ENCODE peak calls at places on chromosomes 1 and 21, in five cellular contexts. One of them, this sample, is unnamed. For H3K36me3, the result is how much of the 10 kb centered on the place peaks cover.

GRCh38 chr1:157831968-157832626 is 9.5 kb downstream of the CD5L start:
- DNase-seq in MM.1S: no peak
- DNase-seq in lower lobe of right lung: no peak
- DNase-seq in lung: no peak
- DNase-seq in GM06990: no peak
- DNase-seq in this sample: no peak

GRCh38 chr1:3652538-3653285 is 396 bp downstream of the TP73 start:
- DNase-seq in lung: no peak
- DNase-seq in GM06990: peak
- DNase-seq in lower lobe of right lung: no peak
- DNase-seq in MM.1S: no peak
- DNase-seq in this sample: no peak

GRCh38 chr1:21907079-21907418 is 30.1 kb downstream of the HSPG2 start:
- DNase-seq in lung: no peak
- DNase-seq in lower lobe of right lung: no peak
- DNase-seq in GM06990: no peak
- DNase-seq in MM.1S: no peak
- DNase-seq in this sample: no peak

GRCh38 chr21:44087426-44088400 is 19.5 kb upstream of the PWP2 start:
- DNase-seq in lung: no peak
- DNase-seq in lower lobe of right lung: peak
- DNase-seq in GM06990: no peak
- DNase-seq in MM.1S: no peak
- DNase-seq in this sample: peak

GRCh38 chr1:12067900-12068821 is 5.1 kb downstream of the TNFRSF8 start:
- DNase-seq in MM.1S: no peak
- DNase-seq in lower lobe of right lung: peak
- DNase-seq in lung: no peak
- DNase-seq in GM06990: peak
- DNase-seq in this sample: no peak

GRCh38 chr1:44678120-44678519 is 3.6 kb downstream of the ARMH1 start:
- DNase-seq in MM.1S: no peak
- DNase-seq in lung: no peak
- DNase-seq in lower lobe of right lung: no peak
- DNase-seq in GM06990: no peak
- DNase-seq in this sample: no peak

GRCh38 chr1:43704838-43705237 is 2.5 kb upstream of the ST3GAL3 start:
- DNase-seq in lower lobe of right lung: no peak
- DNase-seq in MM.1S: no peak
- DNase-seq in lung: no peak
- DNase-seq in GM06990: no peak
- DNase-seq in this sample: peak

GRCh38 chr1:214846971-214847810 is 235.3 kb upstream of the KCNK2 start:
- DNase-seq in MM.1S: no peak
- DNase-seq in lung: no peak
- DNase-seq in GM06990: no peak
- DNase-seq in lower lobe of right lung: no peak
- DNase-seq in this sample: no peak

GRCh38 chr1:163535807-163536206 is 214.1 kb downstream of the NUF2 start:
- DNase-seq in lower lobe of right lung: no peak
- DNase-seq in MM.1S: peak
- DNase-seq in GM06990: no peak
- DNase-seq in lung: no peak
- DNase-seq in this sample: no peak

GRCh38 chr1:53543130-53543770 is 84.1 kb downstream of the DMRTB1 start:
- DNase-seq in MM.1S: no peak
- DNase-seq in lung: no peak
- DNase-seq in GM06990: no peak
- DNase-seq in lower lobe of right lung: peak
- DNase-seq in this sample: no peak

GRCh38 chr1:85366391-85366790 is 90.0 kb upstream of the BCL10 start:
- DNase-seq in MM.1S: no peak
- DNase-seq in lung: no peak
- DNase-seq in GM06990: no peak
- DNase-seq in lower lobe of right lung: no peak
- DNase-seq in this sample: no peak

GRCh38 chr1:175478203-175478602 is 265.2 kb downstream of the TNR start:
- DNase-seq in MM.1S: no peak
- DNase-seq in lung: no peak
- DNase-seq in lower lobe of right lung: no peak
- DNase-seq in GM06990: no peak
- DNase-seq in this sample: peak

GRCh38 chr1:155929057-155929456 is 5.2 kb downstream of the KHDC4 start:
- DNase-seq in GM06990: no peak
- DNase-seq in lung: no peak
- DNase-seq in MM.1S: no peak
- DNase-seq in lower lobe of right lung: no peak
- DNase-seq in this sample: peak

GRCh38 chr21:46000731-46001641 is 19.4 kb downstream of the COL6A1 start:
- DNase-seq in lung: no peak
- DNase-seq in GM06990: no peak
- DNase-seq in lower lobe of right lung: peak
- DNase-seq in MM.1S: no peak
- DNase-seq in this sample: peak

GRCh38 chr1:62962794-62963776 is 179.2 kb downstream of the ATG4C start:
- DNase-seq in MM.1S: peak
- DNase-seq in lung: no peak
- DNase-seq in GM06990: peak
- DNase-seq in lower lobe of right lung: no peak
- DNase-seq in this sample: peak

GRCh38 chr1:226250511-226250910 is 27.0 kb downstream of the MIXL1 start:
- DNase-seq in MM.1S: no peak
- DNase-seq in lung: no peak
- DNase-seq in lower lobe of right lung: no peak
- DNase-seq in GM06990: no peak
- DNase-seq in this sample: no peak

GRCh38 chr1:110196917-110197782 is 13.0 kb upstream of the KCNC4 start:
- DNase-seq in lung: peak
- DNase-seq in lower lobe of right lung: no peak
- DNase-seq in GM06990: no peak
- DNase-seq in MM.1S: peak
- DNase-seq in this sample: no peak

GRCh38 chr1:229266832-229267500 is 3.9 kb upstream of the RAB4A start:
- DNase-seq in lung: no peak
- DNase-seq in GM06990: no peak
- DNase-seq in lower lobe of right lung: no peak
- DNase-seq in MM.1S: no peak
- DNase-seq in this sample: no peak

GRCh38 chr1:31904339-31905092 is 33.7 kb downstream of the PTP4A2 start:
- DNase-seq in lung: peak
- DNase-seq in MM.1S: no peak
- DNase-seq in GM06990: no peak
- DNase-seq in lower lobe of right lung: peak
- DNase-seq in this sample: no peak

GRCh38 chr1:56578664-56578962 is 750 bp downstream of the PLPP3 start:
- DNase-seq in MM.1S: no peak
- DNase-seq in GM06990: peak
- DNase-seq in lung: no peak
- DNase-seq in lower lobe of right lung: no peak
- DNase-seq in this sample: no peak

GRCh38 chr21:46056450-46056903 is 41.4 kb upstream of the COL6A2 start:
- DNase-seq in GM06990: no peak
- DNase-seq in lung: peak
- DNase-seq in MM.1S: no peak
- DNase-seq in lower lobe of right lung: peak
- DNase-seq in this sample: peak

DNA sequence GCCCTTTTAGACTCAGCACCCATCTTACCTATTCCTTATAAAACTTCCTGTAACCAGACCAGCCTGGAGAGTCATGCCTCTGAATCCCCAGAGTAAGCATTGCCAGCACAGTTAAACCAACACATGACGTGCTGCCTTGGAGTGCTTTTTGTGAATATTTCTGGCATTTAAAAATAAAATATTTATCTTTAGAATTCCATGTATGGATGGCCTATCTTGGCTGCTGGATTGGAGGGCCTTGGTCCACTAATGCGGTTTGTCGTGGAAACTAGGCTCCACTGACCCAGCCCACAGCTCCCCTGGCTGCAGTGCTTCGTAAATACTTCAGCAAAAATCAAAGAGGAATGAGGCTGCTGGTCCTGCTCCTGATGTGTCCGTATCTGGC is 17.5 kb downstream of the MTARC1 start:
- DNase-seq in MM.1S: no peak
- DNase-seq in lower lobe of right lung: no peak
- DNase-seq in lung: no peak
- DNase-seq in GM06990: no peak
- DNase-seq in this sample: no peak
- TF ChIP-seq CTCF in MM.1S: no peak
- TF ChIP-seq CTCF in lower lobe of right lung: no peak
- TF ChIP-seq CTCF in lung: no peak
- TF ChIP-seq CTCF in GM06990: no peak
- TF ChIP-seq CTCF in this sample: no peak

DNA sequence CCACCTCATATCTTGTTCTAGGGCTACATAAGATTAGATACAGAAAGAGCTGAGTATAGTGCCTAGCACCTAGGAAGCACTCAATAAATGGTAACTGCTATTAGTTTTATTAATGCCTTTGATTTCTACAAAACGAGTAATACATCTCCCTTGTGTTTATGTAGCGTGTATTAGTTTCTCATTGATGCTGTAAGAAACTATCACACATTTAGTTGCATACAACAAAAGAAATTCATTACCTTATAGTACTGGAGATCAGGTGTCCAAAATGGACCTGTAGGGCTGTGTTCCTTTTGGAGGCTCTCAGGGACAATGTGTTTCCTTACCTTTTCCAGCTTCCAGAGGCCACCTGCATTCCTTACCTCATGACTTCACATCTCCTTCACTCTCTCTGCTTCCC is 961 bp upstream of the ERO1B start:
- DNase-seq in lung: no peak
- DNase-seq in MM.1S: no peak
- DNase-seq in GM06990: no peak
- DNase-seq in lower lobe of right lung: no peak
- DNase-seq in this sample: no peak
- H3K4me3 ChIP-seq in lung: no peak
- H3K4me3 ChIP-seq in MM.1S: peak
- H3K4me3 ChIP-seq in GM06990: peak
- H3K4me3 ChIP-seq in lower lobe of right lung: peak
- H3K4me3 ChIP-seq in this sample: peak

GRCh38 chr1:224108991-224109390 is 4.9 kb upstream of the FBXO28 start:
- DNase-seq in MM.1S: no peak
- DNase-seq in lung: no peak
- DNase-seq in GM06990: no peak
- DNase-seq in lower lobe of right lung: no peak
- DNase-seq in this sample: no peak
- H3K36me3 ChIP-seq in MM.1S: under half
- H3K36me3 ChIP-seq in lung: under half
- H3K36me3 ChIP-seq in GM06990: under half
- H3K36me3 ChIP-seq in lower lobe of right lung: under half
- H3K36me3 ChIP-seq in this sample: under half

GRCh38 chr21:41873426-41873825 is 5.7 kb downstream of the PRDM15 start:
- DNase-seq in GM06990: no peak
- DNase-seq in lower lobe of right lung: no peak
- DNase-seq in lung: no peak
- DNase-seq in MM.1S: no peak
- DNase-seq in this sample: no peak

GRCh38 chr21:41873005-41873404 is 6.1 kb downstream of the PRDM15 start:
- DNase-seq in GM06990: no peak
- DNase-seq in MM.1S: no peak
- DNase-seq in lower lobe of right lung: no peak
- DNase-seq in lung: no peak
- DNase-seq in this sample: no peak

GRCh38 chr21:41874611-41875010 is 4.5 kb downstream of the PRDM15 start:
- DNase-seq in lower lobe of right lung: no peak
- DNase-seq in GM06990: no peak
- DNase-seq in MM.1S: no peak
- DNase-seq in lung: no peak
- DNase-seq in this sample: no peak

GRCh38 chr21:41869771-41870170 is 9.4 kb downstream of the PRDM15 start:
- DNase-seq in lung: no peak
- DNase-seq in lower lobe of right lung: no peak
- DNase-seq in GM06990: no peak
- DNase-seq in MM.1S: no peak
- DNase-seq in this sample: no peak

GRCh38 chr21:41871302-41872030 is 7.7 kb downstream of the PRDM15 start:
- DNase-seq in lower lobe of right lung: no peak
- DNase-seq in MM.1S: no peak
- DNase-seq in lung: no peak
- DNase-seq in GM06990: no peak
- DNase-seq in this sample: no peak
- TF ChIP-seq CTCF in lower lobe of right lung: no peak
- TF ChIP-seq CTCF in MM.1S: no peak
- TF ChIP-seq CTCF in lung: no peak
- TF ChIP-seq CTCF in GM06990: no peak
- TF ChIP-seq CTCF in this sample: no peak

GRCh38 chr1:230321341-230321740 is 104.8 kb downstream of the PGBD5 start:
- DNase-seq in lung: no peak
- DNase-seq in MM.1S: no peak
- DNase-seq in GM06990: no peak
- DNase-seq in lower lobe of right lung: no peak
- DNase-seq in this sample: no peak

GRCh38 chr1:230320804-230321203 is 105.3 kb downstream of the PGBD5 start:
- DNase-seq in lung: no peak
- DNase-seq in GM06990: no peak
- DNase-seq in MM.1S: no peak
- DNase-seq in lower lobe of right lung: no peak
- DNase-seq in this sample: no peak

GRCh38 chr1:230322967-230323547 is 103.1 kb downstream of the PGBD5 start:
- DNase-seq in lung: no peak
- DNase-seq in lower lobe of right lung: no peak
- DNase-seq in GM06990: no peak
- DNase-seq in MM.1S: no peak
- DNase-seq in this sample: no peak

GRCh38 chr1:230322421-230322756 is 103.7 kb downstream of the PGBD5 start:
- DNase-seq in MM.1S: no peak
- DNase-seq in GM06990: no peak
- DNase-seq in lung: no peak
- DNase-seq in lower lobe of right lung: no peak
- DNase-seq in this sample: no peak

GRCh38 chr1:230321741-230322420 is 104.3 kb downstream of the PGBD5 start:
- DNase-seq in lung: no peak
- DNase-seq in GM06990: no peak
- DNase-seq in MM.1S: no peak
- DNase-seq in lower lobe of right lung: no peak
- DNase-seq in this sample: no peak
- H3K4me3 ChIP-seq in lung: no peak
- H3K4me3 ChIP-seq in GM06990: no peak
- H3K4me3 ChIP-seq in MM.1S: no peak
- H3K4me3 ChIP-seq in lower lobe of right lung: no peak
- H3K4me3 ChIP-seq in this sample: no peak

GRCh38 chr1:233632436-233632835 is 18.5 kb downstream of the KCNK1 start:
- DNase-seq in lung: no peak
- DNase-seq in lower lobe of right lung: no peak
- DNase-seq in GM06990: no peak
- DNase-seq in MM.1S: no peak
- DNase-seq in this sample: no peak
- H3K36me3 ChIP-seq in lung: under half
- H3K36me3 ChIP-seq in lower lobe of right lung: under half
- H3K36me3 ChIP-seq in GM06990: under half
- H3K36me3 ChIP-seq in MM.1S: under half
- H3K36me3 ChIP-seq in this sample: under half